ENCODE peak calls at places on chromosomes 6 and 20, in four cellular contexts. One of them, this sample, is unnamed.
A peak's percentile ranks its signal among the peaks of the same experiment; 100 is the strongest.

GRCh38 chr20:25139061-25139705 is 56.3 kb upstream of the ENTPD6 start:
- DNase-seq in CD8-positive, alpha-beta T cell: no peak
- DNase-seq in pancreas: peak; percentile 26
- DNase-seq in adrenal gland: peak; percentile 26
- DNase-seq in this sample: no peak

GRCh38 chr6:20717743-20718142 is 183.5 kb downstream of the CDKAL1 start:
- DNase-seq in pancreas: no peak
- DNase-seq in adrenal gland: no peak
- DNase-seq in CD8-positive, alpha-beta T cell: no peak
- DNase-seq in this sample: no peak

GRCh38 chr6:89037156-89037900 is 43.2 kb upstream of the PNRC1 start:
- DNase-seq in pancreas: no peak
- DNase-seq in adrenal gland: peak; percentile 21
- DNase-seq in CD8-positive, alpha-beta T cell: no peak
- DNase-seq in this sample: no peak

GRCh38 chr20:35021831-35022230 is 66.2 kb downstream of the MYH7B start:
- DNase-seq in adrenal gland: no peak
- DNase-seq in CD8-positive, alpha-beta T cell: no peak
- DNase-seq in pancreas: no peak
- DNase-seq in this sample: no peak

GRCh38 chr20:10855031-10855430 is 181.2 kb upstream of the JAG1 start:
- DNase-seq in pancreas: no peak
- DNase-seq in CD8-positive, alpha-beta T cell: no peak
- DNase-seq in adrenal gland: no peak
- DNase-seq in this sample: no peak

GRCh38 chr20:21523398-21523868 is 9.6 kb upstream of the NKX2-2 start:
- DNase-seq in CD8-positive, alpha-beta T cell: no peak
- DNase-seq in adrenal gland: no peak
- DNase-seq in pancreas: no peak
- DNase-seq in this sample: no peak

GRCh38 chr6:122297010-122297409 is 102.4 kb upstream of the HSF2 start:
- DNase-seq in pancreas: no peak
- DNase-seq in adrenal gland: no peak
- DNase-seq in CD8-positive, alpha-beta T cell: no peak
- DNase-seq in this sample: no peak

GRCh38 chr20:23368316-23369110 is 6.5 kb downstream of the GZF1 start:
- DNase-seq in pancreas: no peak
- DNase-seq in adrenal gland: no peak
- DNase-seq in CD8-positive, alpha-beta T cell: no peak
- DNase-seq in this sample: no peak

GRCh38 chr20:25247666-25248500 is at the start of gene PYGB:
- DNase-seq in adrenal gland: peak; percentile 70
- DNase-seq in CD8-positive, alpha-beta T cell: peak; percentile 66
- DNase-seq in pancreas: peak; percentile 70
- DNase-seq in this sample: peak; percentile 90

GRCh38 chr6:158870418-158870957 is 51.3 kb upstream of the EZR start:
- DNase-seq in CD8-positive, alpha-beta T cell: no peak
- DNase-seq in adrenal gland: no peak
- DNase-seq in pancreas: no peak
- DNase-seq in this sample: no peak

GRCh38 chr6:158868122-158868480 is 48.9 kb upstream of the EZR start:
- DNase-seq in pancreas: no peak
- DNase-seq in CD8-positive, alpha-beta T cell: no peak
- DNase-seq in adrenal gland: no peak
- DNase-seq in this sample: no peak

GRCh38 chr6:158869604-158870417 is 50.6 kb upstream of the EZR start:
- DNase-seq in pancreas: peak; percentile 94
- DNase-seq in adrenal gland: peak; percentile 94
- DNase-seq in CD8-positive, alpha-beta T cell: peak; percentile 98
- DNase-seq in this sample: peak; percentile 62

GRCh38 chr6:158867381-158868121 is 48.4 kb upstream of the EZR start:
- DNase-seq in CD8-positive, alpha-beta T cell: no peak
- DNase-seq in pancreas: no peak
- DNase-seq in adrenal gland: no peak
- DNase-seq in this sample: no peak

DNA sequence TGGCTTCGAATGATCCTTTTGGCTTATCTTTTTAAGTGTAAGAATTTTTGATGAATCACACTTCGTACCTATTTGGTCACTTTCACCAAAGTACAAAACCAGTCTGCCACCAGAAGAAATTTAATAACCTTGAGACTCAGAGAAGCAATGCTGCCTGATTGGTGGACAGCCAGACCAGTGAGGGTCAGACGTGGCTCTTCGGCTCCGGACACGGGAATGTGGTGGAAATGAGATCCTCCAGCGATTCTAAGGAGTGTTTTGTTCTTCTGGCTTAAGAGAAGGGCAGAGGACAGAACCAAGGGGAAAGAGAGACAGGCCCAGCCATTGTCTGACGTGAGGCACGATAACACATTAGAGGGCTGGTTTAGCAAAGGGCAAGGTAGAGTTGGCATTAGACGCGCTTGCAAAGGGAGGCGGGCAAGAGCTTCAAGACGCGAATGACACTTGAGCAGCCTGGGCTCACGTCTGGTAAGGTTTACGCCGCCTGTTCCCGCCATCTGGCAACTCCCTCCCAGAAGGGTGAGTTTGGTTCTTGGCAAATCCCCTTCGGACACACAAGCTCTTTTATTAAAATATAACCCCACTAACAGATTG is 49.9 kb upstream of the EZR start:
- DNase-seq in adrenal gland: no peak
- DNase-seq in CD8-positive, alpha-beta T cell: no peak
- DNase-seq in pancreas: no peak
- DNase-seq in this sample: peak; percentile 13
- H3K4me3 ChIP-seq in adrenal gland: peak overlapping the region; percentile 46
- H3K4me3 ChIP-seq in CD8-positive, alpha-beta T cell: peak overlapping the region; percentile 25
- H3K4me3 ChIP-seq in pancreas: peak overlapping the region; percentile 13
- H3K4me3 ChIP-seq in this sample: peak overlapping the region; percentile 45

GRCh38 chr6:108250240-108250866 is 10.5 kb downstream of the SNX3 start:
- DNase-seq in pancreas: no peak
- DNase-seq in CD8-positive, alpha-beta T cell: no peak
- DNase-seq in adrenal gland: no peak
- DNase-seq in this sample: peak; percentile 15

GRCh38 chr6:108254436-108255410 is 6.1 kb downstream of the SNX3 start:
- DNase-seq in pancreas: no peak
- DNase-seq in adrenal gland: no peak
- DNase-seq in CD8-positive, alpha-beta T cell: no peak
- DNase-seq in this sample: no peak

GRCh38 chr6:108252055-108252454 is 8.8 kb downstream of the SNX3 start:
- DNase-seq in adrenal gland: no peak
- DNase-seq in CD8-positive, alpha-beta T cell: no peak
- DNase-seq in pancreas: no peak
- DNase-seq in this sample: no peak

GRCh38 chr6:108247965-108248536 is 12.8 kb downstream of the SNX3 start:
- DNase-seq in CD8-positive, alpha-beta T cell: no peak
- DNase-seq in pancreas: no peak
- DNase-seq in adrenal gland: no peak
- DNase-seq in this sample: no peak

GRCh38 chr6:108251252-108251651 is 9.6 kb downstream of the SNX3 start:
- DNase-seq in adrenal gland: no peak
- DNase-seq in pancreas: no peak
- DNase-seq in CD8-positive, alpha-beta T cell: no peak
- DNase-seq in this sample: no peak
- H3K27ac ChIP-seq in adrenal gland: peak overlapping the region; percentile 2
- H3K27ac ChIP-seq in pancreas: peak overlapping the region; percentile 62
- H3K27ac ChIP-seq in CD8-positive, alpha-beta T cell: no peak overlapping the region
- H3K27ac ChIP-seq in this sample: no peak overlapping the region

GRCh38 chr6:41529049-41529448 is 17.1 kb upstream of the FOXP4 start:
- DNase-seq in CD8-positive, alpha-beta T cell: no peak
- DNase-seq in adrenal gland: no peak
- DNase-seq in pancreas: no peak
- DNase-seq in this sample: no peak

GRCh38 chr6:41531591-41532582 is 14.3 kb upstream of the FOXP4 start:
- DNase-seq in pancreas: no peak
- DNase-seq in CD8-positive, alpha-beta T cell: no peak
- DNase-seq in adrenal gland: no peak
- DNase-seq in this sample: no peak

GRCh38 chr6:41531016-41531415 is 15.2 kb upstream of the FOXP4 start:
- DNase-seq in CD8-positive, alpha-beta T cell: no peak
- DNase-seq in pancreas: no peak
- DNase-seq in adrenal gland: no peak
- DNase-seq in this sample: no peak

GRCh38 chr6:41529970-41530369 is 16.2 kb upstream of the FOXP4 start:
- DNase-seq in adrenal gland: no peak
- DNase-seq in CD8-positive, alpha-beta T cell: no peak
- DNase-seq in pancreas: no peak
- DNase-seq in this sample: no peak

GRCh38 chr6:41530476-41530875 is 15.7 kb upstream of the FOXP4 start:
- DNase-seq in pancreas: no peak
- DNase-seq in CD8-positive, alpha-beta T cell: no peak
- DNase-seq in adrenal gland: no peak
- DNase-seq in this sample: no peak
- H3K27me3 ChIP-seq in pancreas: no peaks in the 10 kb centered on the region
- H3K27me3 ChIP-seq in CD8-positive, alpha-beta T cell: no peaks in the 10 kb centered on the region
- H3K27me3 ChIP-seq in adrenal gland: peaks cover 2% of the 10 kb centered on the region
- H3K27me3 ChIP-seq in this sample: no peaks in the 10 kb centered on the region

DNA sequence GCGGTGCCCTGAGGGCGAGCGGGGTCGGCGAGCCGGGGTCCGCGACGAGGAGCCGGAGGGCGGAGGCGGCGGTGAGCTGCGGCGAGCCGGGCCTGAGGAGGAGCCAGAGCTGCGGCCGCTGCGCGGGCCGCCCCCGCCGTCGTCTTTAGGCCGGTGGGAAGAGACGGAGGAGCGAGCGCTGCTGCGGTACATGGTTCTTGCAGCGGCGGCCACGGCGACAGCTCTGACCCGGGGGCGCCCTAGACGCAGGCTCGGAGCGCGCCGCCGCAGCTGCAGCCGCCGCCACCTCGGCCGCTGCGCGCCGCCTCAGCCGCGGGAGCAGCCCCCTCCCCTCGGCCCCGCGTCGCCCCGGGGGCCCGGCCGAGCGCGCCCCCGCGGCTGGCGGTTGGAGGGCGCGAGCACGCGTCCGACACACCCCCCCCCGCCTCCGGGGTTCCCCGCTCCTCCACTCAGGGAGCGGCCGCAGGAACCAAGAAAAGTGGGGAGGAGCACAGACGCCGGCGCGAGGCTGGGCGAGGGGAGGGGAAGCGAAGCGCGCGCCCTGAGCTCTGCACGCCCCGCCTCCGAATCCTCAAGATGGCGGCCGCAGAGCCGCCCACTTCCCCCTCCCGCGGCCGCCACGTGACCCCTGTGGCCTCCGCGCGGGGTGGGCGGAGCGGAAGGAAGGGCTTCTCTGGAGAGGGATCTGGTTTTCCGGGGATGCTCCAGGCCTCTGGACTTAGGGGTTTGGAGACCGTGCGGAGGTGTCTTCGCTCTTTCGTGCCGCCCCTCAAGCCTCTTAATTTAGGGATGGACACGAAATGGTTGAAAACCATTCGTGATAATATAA is at the start of gene ZNF318:
- DNase-seq in pancreas: peak; percentile 95
- DNase-seq in adrenal gland: peak; percentile 96
- DNase-seq in CD8-positive, alpha-beta T cell: peak; percentile 85
- DNase-seq in this sample: peak; percentile 98
- H3K4me3 ChIP-seq in pancreas: peak within 1 kb of the TSS; percentile 42
- H3K4me3 ChIP-seq in adrenal gland: peak within 1 kb of the TSS; percentile 66
- H3K4me3 ChIP-seq in CD8-positive, alpha-beta T cell: peak within 1 kb of the TSS; percentile 69
- H3K4me3 ChIP-seq in this sample: peak within 1 kb of the TSS; percentile 70

GRCh38 chr6:13943943-13944342 is 19.2 kb downstream of the RNF182 start:
- DNase-seq in adrenal gland: no peak
- DNase-seq in CD8-positive, alpha-beta T cell: no peak
- DNase-seq in pancreas: no peak
- DNase-seq in this sample: no peak
- H3K27ac ChIP-seq in adrenal gland: no peak overlapping the region
- H3K27ac ChIP-seq in CD8-positive, alpha-beta T cell: no peak overlapping the region
- H3K27ac ChIP-seq in pancreas: no peak overlapping the region
- H3K27ac ChIP-seq in this sample: no peak overlapping the region